ENCODE peak calls at places on chromosomes 12 and 14, in eight cellular contexts. One of them, this sample, is unnamed.

GRCh38 chr14:78519863-78520262 is 349.7 kb downstream of the NRXN3 start:
- DNase-seq in astrocyte of the cerebellum: peak
- DNase-seq in Peyer's patch: no peak
- DNase-seq in ovary: no peak
- DNase-seq in AG10803: no peak
- DNase-seq in stomach: no peak
- DNase-seq in hepatocyte: peak
- DNase-seq in astrocyte: peak
- DNase-seq in this sample: peak

GRCh38 chr12:28578833-28579252 is 388.6 kb downstream of the CCDC91 start:
- DNase-seq in AG10803: peak
- DNase-seq in ovary: no peak
- DNase-seq in hepatocyte: no peak
- DNase-seq in Peyer's patch: no peak
- DNase-seq in astrocyte: peak
- DNase-seq in astrocyte of the cerebellum: no peak
- DNase-seq in stomach: no peak
- DNase-seq in this sample: no peak

GRCh38 chr12:26878661-26879119 is 45.7 kb upstream of the ITPR2 start:
- DNase-seq in stomach: peak
- DNase-seq in Peyer's patch: peak
- DNase-seq in astrocyte: peak
- DNase-seq in ovary: peak
- DNase-seq in hepatocyte: peak
- DNase-seq in AG10803: peak
- DNase-seq in astrocyte of the cerebellum: no peak
- DNase-seq in this sample: peak

GRCh38 chr14:99425272-99425681 is 55.4 kb downstream of the SETD3 start:
- DNase-seq in AG10803: no peak
- DNase-seq in Peyer's patch: no peak
- DNase-seq in hepatocyte: no peak
- DNase-seq in ovary: no peak
- DNase-seq in stomach: peak
- DNase-seq in astrocyte of the cerebellum: no peak
- DNase-seq in astrocyte: no peak
- DNase-seq in this sample: no peak

GRCh38 chr12:42744539-42745156 is 155.1 kb upstream of the PRICKLE1 start:
- DNase-seq in stomach: no peak
- DNase-seq in astrocyte of the cerebellum: no peak
- DNase-seq in AG10803: peak
- DNase-seq in hepatocyte: peak
- DNase-seq in ovary: no peak
- DNase-seq in Peyer's patch: no peak
- DNase-seq in astrocyte: peak
- DNase-seq in this sample: peak

GRCh38 chr12:62698701-62699101 is 232.1 kb downstream of the MON2 start:
- DNase-seq in astrocyte of the cerebellum: no peak
- DNase-seq in stomach: no peak
- DNase-seq in astrocyte: peak
- DNase-seq in AG10803: peak
- DNase-seq in hepatocyte: no peak
- DNase-seq in Peyer's patch: no peak
- DNase-seq in ovary: no peak
- DNase-seq in this sample: peak

GRCh38 chr12:122523280-122523679 is 3.5 kb downstream of the RSRC2 start:
- DNase-seq in stomach: no peak
- DNase-seq in hepatocyte: peak
- DNase-seq in ovary: no peak
- DNase-seq in astrocyte of the cerebellum: no peak
- DNase-seq in Peyer's patch: no peak
- DNase-seq in AG10803: peak
- DNase-seq in astrocyte: peak
- DNase-seq in this sample: peak

GRCh38 chr12:119589087-119589486 is 4.5 kb upstream of the TMEM233 start:
- DNase-seq in AG10803: no peak
- DNase-seq in hepatocyte: no peak
- DNase-seq in stomach: no peak
- DNase-seq in astrocyte of the cerebellum: no peak
- DNase-seq in Peyer's patch: no peak
- DNase-seq in astrocyte: peak
- DNase-seq in ovary: no peak
- DNase-seq in this sample: peak

GRCh38 chr12:45292486-45293195 is 76.7 kb downstream of the ANO6 start:
- DNase-seq in Peyer's patch: no peak
- DNase-seq in AG10803: no peak
- DNase-seq in stomach: no peak
- DNase-seq in astrocyte of the cerebellum: no peak
- DNase-seq in astrocyte: no peak
- DNase-seq in hepatocyte: no peak
- DNase-seq in ovary: peak
- DNase-seq in this sample: no peak

GRCh38 chr12:74337951-74338350 is 199.7 kb upstream of the ATXN7L3B start:
- DNase-seq in stomach: no peak
- DNase-seq in ovary: no peak
- DNase-seq in astrocyte of the cerebellum: no peak
- DNase-seq in astrocyte: peak
- DNase-seq in AG10803: no peak
- DNase-seq in Peyer's patch: no peak
- DNase-seq in hepatocyte: no peak
- DNase-seq in this sample: peak

GRCh38 chr12:106417926-106418910 is 60.7 kb downstream of the POLR3B start:
- DNase-seq in hepatocyte: no peak
- DNase-seq in astrocyte of the cerebellum: peak
- DNase-seq in AG10803: peak
- DNase-seq in stomach: no peak
- DNase-seq in astrocyte: peak
- DNase-seq in ovary: no peak
- DNase-seq in Peyer's patch: no peak
- DNase-seq in this sample: peak

GRCh38 chr14:57982802-57983201 is 116.9 kb upstream of the SLC35F4 start:
- DNase-seq in stomach: no peak
- DNase-seq in AG10803: no peak
- DNase-seq in astrocyte of the cerebellum: no peak
- DNase-seq in ovary: peak
- DNase-seq in Peyer's patch: no peak
- DNase-seq in hepatocyte: peak
- DNase-seq in astrocyte: no peak
- DNase-seq in this sample: no peak

GRCh38 chr12:53938276-53939140 is at the start of gene HOXC13:
- DNase-seq in astrocyte: no peak
- DNase-seq in ovary: peak
- DNase-seq in hepatocyte: peak
- DNase-seq in AG10803: peak
- DNase-seq in stomach: no peak
- DNase-seq in Peyer's patch: no peak
- DNase-seq in astrocyte of the cerebellum: no peak
- DNase-seq in this sample: peak

GRCh38 chr12:16272222-16272621 is 5.3 kb downstream of the SLC15A5 start:
- DNase-seq in astrocyte: no peak
- DNase-seq in stomach: no peak
- DNase-seq in Peyer's patch: no peak
- DNase-seq in hepatocyte: no peak
- DNase-seq in AG10803: no peak
- DNase-seq in astrocyte of the cerebellum: no peak
- DNase-seq in ovary: no peak
- DNase-seq in this sample: no peak

GRCh38 chr14:100781952-100782351 is 44.0 kb upstream of the MEG3 start:
- DNase-seq in AG10803: no peak
- DNase-seq in astrocyte of the cerebellum: no peak
- DNase-seq in stomach: no peak
- DNase-seq in ovary: no peak
- DNase-seq in astrocyte: no peak
- DNase-seq in Peyer's patch: no peak
- DNase-seq in hepatocyte: no peak
- DNase-seq in this sample: no peak

GRCh38 chr14:83416476-83416875 is 1882.8 kb upstream of the SEL1L start:
- DNase-seq in stomach: no peak
- DNase-seq in astrocyte of the cerebellum: no peak
- DNase-seq in AG10803: no peak
- DNase-seq in astrocyte: no peak
- DNase-seq in hepatocyte: no peak
- DNase-seq in Peyer's patch: no peak
- DNase-seq in ovary: no peak
- DNase-seq in this sample: no peak

GRCh38 chr14:29743566-29743965 is 184.1 kb downstream of the PRKD1 start:
- DNase-seq in astrocyte: no peak
- DNase-seq in ovary: no peak
- DNase-seq in Peyer's patch: no peak
- DNase-seq in stomach: no peak
- DNase-seq in astrocyte of the cerebellum: no peak
- DNase-seq in AG10803: no peak
- DNase-seq in hepatocyte: no peak
- DNase-seq in this sample: no peak

GRCh38 chr14:103428732-103429556 is 43.7 kb downstream of the MARK3 start:
- DNase-seq in ovary: no peak
- DNase-seq in astrocyte of the cerebellum: no peak
- DNase-seq in stomach: no peak
- DNase-seq in astrocyte: no peak
- DNase-seq in AG10803: no peak
- DNase-seq in Peyer's patch: no peak
- DNase-seq in hepatocyte: no peak
- DNase-seq in this sample: no peak

GRCh38 chr14:103427485-103428443 is 42.5 kb downstream of the MARK3 start:
- DNase-seq in astrocyte of the cerebellum: peak
- DNase-seq in stomach: no peak
- DNase-seq in hepatocyte: no peak
- DNase-seq in AG10803: peak
- DNase-seq in ovary: peak
- DNase-seq in Peyer's patch: no peak
- DNase-seq in astrocyte: peak
- DNase-seq in this sample: peak

GRCh38 chr14:103418508-103418818 is 33.2 kb downstream of the MARK3 start:
- DNase-seq in stomach: no peak
- DNase-seq in ovary: no peak
- DNase-seq in astrocyte: peak
- DNase-seq in hepatocyte: peak
- DNase-seq in AG10803: peak
- DNase-seq in Peyer's patch: no peak
- DNase-seq in astrocyte of the cerebellum: no peak
- DNase-seq in this sample: peak

GRCh38 chr14:103422981-103423600 is 37.9 kb downstream of the MARK3 start:
- DNase-seq in Peyer's patch: no peak
- DNase-seq in stomach: no peak
- DNase-seq in AG10803: peak
- DNase-seq in ovary: no peak
- DNase-seq in astrocyte: peak
- DNase-seq in astrocyte of the cerebellum: peak
- DNase-seq in hepatocyte: no peak
- DNase-seq in this sample: peak
- TF ChIP-seq CTCF in Peyer's patch: no peak
- TF ChIP-seq CTCF in stomach: no peak
- TF ChIP-seq CTCF in AG10803: no peak
- TF ChIP-seq CTCF in ovary: no peak
- TF ChIP-seq CTCF in astrocyte: peak
- TF ChIP-seq CTCF in astrocyte of the cerebellum: no peak
- TF ChIP-seq CTCF in hepatocyte: no peak
- TF ChIP-seq CTCF in this sample: no peak

GRCh38 chr12:11716794-11717532 is 67.5 kb downstream of the ETV6 start:
- DNase-seq in AG10803: peak
- DNase-seq in astrocyte of the cerebellum: no peak
- DNase-seq in stomach: no peak
- DNase-seq in Peyer's patch: no peak
- DNase-seq in ovary: no peak
- DNase-seq in astrocyte: peak
- DNase-seq in hepatocyte: peak
- DNase-seq in this sample: no peak
- H3K4me3 ChIP-seq in AG10803: no peak
- H3K4me3 ChIP-seq in astrocyte of the cerebellum: no peak
- H3K4me3 ChIP-seq in stomach: no peak
- H3K4me3 ChIP-seq in Peyer's patch: no peak
- H3K4me3 ChIP-seq in ovary: no peak
- H3K4me3 ChIP-seq in astrocyte: no peak
- H3K4me3 ChIP-seq in hepatocyte: no peak
- H3K4me3 ChIP-seq in this sample: no peak

GRCh38 chr12:93902192-93902591 is 225.0 kb downstream of the CRADD start:
- DNase-seq in hepatocyte: no peak
- DNase-seq in ovary: no peak
- DNase-seq in stomach: no peak
- DNase-seq in astrocyte of the cerebellum: no peak
- DNase-seq in Peyer's patch: no peak
- DNase-seq in AG10803: no peak
- DNase-seq in astrocyte: no peak
- DNase-seq in this sample: no peak
- TF ChIP-seq CTCF in hepatocyte: no peak
- TF ChIP-seq CTCF in ovary: no peak
- TF ChIP-seq CTCF in stomach: no peak
- TF ChIP-seq CTCF in astrocyte of the cerebellum: no peak
- TF ChIP-seq CTCF in Peyer's patch: no peak
- TF ChIP-seq CTCF in AG10803: no peak
- TF ChIP-seq CTCF in astrocyte: no peak
- TF ChIP-seq CTCF in this sample: no peak

GRCh38 chr12:99847936-99848335 is 136.8 kb downstream of the ANKS1B start:
- DNase-seq in astrocyte of the cerebellum: no peak
- DNase-seq in stomach: no peak
- DNase-seq in astrocyte: no peak
- DNase-seq in ovary: no peak
- DNase-seq in hepatocyte: no peak
- DNase-seq in AG10803: no peak
- DNase-seq in Peyer's patch: no peak
- DNase-seq in this sample: no peak

GRCh38 chr12:99852666-99853065 is 132.1 kb downstream of the ANKS1B start:
- DNase-seq in Peyer's patch: no peak
- DNase-seq in hepatocyte: peak
- DNase-seq in astrocyte of the cerebellum: no peak
- DNase-seq in astrocyte: no peak
- DNase-seq in AG10803: no peak
- DNase-seq in ovary: no peak
- DNase-seq in stomach: no peak
- DNase-seq in this sample: no peak
- H3K4me3 ChIP-seq in Peyer's patch: no peak
- H3K4me3 ChIP-seq in hepatocyte: no peak
- H3K4me3 ChIP-seq in astrocyte of the cerebellum: no peak
- H3K4me3 ChIP-seq in astrocyte: no peak
- H3K4me3 ChIP-seq in AG10803: no peak
- H3K4me3 ChIP-seq in ovary: no peak
- H3K4me3 ChIP-seq in stomach: no peak
- H3K4me3 ChIP-seq in this sample: no peak

GRCh38 chr14:59133202-59133601 is 55.3 kb upstream of the DAAM1 start:
- DNase-seq in Peyer's patch: no peak
- DNase-seq in astrocyte: no peak
- DNase-seq in astrocyte of the cerebellum: no peak
- DNase-seq in stomach: no peak
- DNase-seq in AG10803: no peak
- DNase-seq in ovary: no peak
- DNase-seq in hepatocyte: no peak
- DNase-seq in this sample: peak
- TF ChIP-seq CTCF in Peyer's patch: no peak
- TF ChIP-seq CTCF in astrocyte: no peak
- TF ChIP-seq CTCF in astrocyte of the cerebellum: peak
- TF ChIP-seq CTCF in stomach: no peak
- TF ChIP-seq CTCF in AG10803: peak
- TF ChIP-seq CTCF in ovary: no peak
- TF ChIP-seq CTCF in hepatocyte: no peak
- TF ChIP-seq CTCF in this sample: peak